ENCODE peak calls at places on chromosome 12, in six cellular contexts. Q is HCT116, N is K562, K is HepG2, R is GM12878, I is SK-N-SH. D is an unnamed sample.

GRCh38 chr12:752673-753400 is 458 bp downstream of the WNK1 start:
- DNase-seq in Q (no peak), N (peak), K (no peak), R (no peak), I (peak), D (peak)

GRCh38 chr12:131775124-131775903 is 52.9 kb upstream of the MMP17 start:
- DNase-seq in Q (no peak), N (no peak), K (no peak), R (no peak), I (no peak), D (no peak)

GRCh38 chr12:103791350-103791920 is 49.6 kb downstream of the NT5DC3 start:
- DNase-seq in Q (no peak), N (no peak), K (no peak), R (no peak), I (no peak), D (no peak)

GRCh38 chr12:110337912-110338710 is 57.1 kb downstream of the ATP2A2 start:
- DNase-seq in Q (no peak), N (no peak), K (peak), R (no peak), I (no peak), D (no peak)

GRCh38 chr12:93825926-93826599 is 148.9 kb downstream of the CRADD start:
- DNase-seq in Q (no peak), N (no peak), K (no peak), R (no peak), I (no peak), D (no peak)

GRCh38 chr12:57119694-57120093 is 8.5 kb upstream of the STAT6 start:
- DNase-seq in Q (no peak), N (no peak), K (no peak), R (no peak), I (no peak), D (no peak)

GRCh38 chr12:108783446-108783845 is 52.1 kb upstream of the CORO1C start:
- DNase-seq in Q (no peak), N (peak), K (no peak), R (no peak), I (no peak), D (no peak)

GRCh38 chr12:2215709-2216560 is 163.1 kb downstream of the CACNA1C start:
- DNase-seq in Q (no peak), N (no peak), K (no peak), R (no peak), I (no peak), D (no peak)

GRCh38 chr12:120760349-120761245 is 35.0 kb downstream of the ACADS start:
- DNase-seq in Q (no peak), N (no peak), K (no peak), R (no peak), I (no peak), D (no peak)

GRCh38 chr12:102172436-102172835 is 25.2 kb downstream of the PMCH start:
- DNase-seq in Q (no peak), N (no peak), K (no peak), R (no peak), I (no peak), D (no peak)
- TF ChIP-seq JUND in Q (no peak), N (no peak), K (no peak), R (no peak), I (no peak), D (no peak)

DNA sequence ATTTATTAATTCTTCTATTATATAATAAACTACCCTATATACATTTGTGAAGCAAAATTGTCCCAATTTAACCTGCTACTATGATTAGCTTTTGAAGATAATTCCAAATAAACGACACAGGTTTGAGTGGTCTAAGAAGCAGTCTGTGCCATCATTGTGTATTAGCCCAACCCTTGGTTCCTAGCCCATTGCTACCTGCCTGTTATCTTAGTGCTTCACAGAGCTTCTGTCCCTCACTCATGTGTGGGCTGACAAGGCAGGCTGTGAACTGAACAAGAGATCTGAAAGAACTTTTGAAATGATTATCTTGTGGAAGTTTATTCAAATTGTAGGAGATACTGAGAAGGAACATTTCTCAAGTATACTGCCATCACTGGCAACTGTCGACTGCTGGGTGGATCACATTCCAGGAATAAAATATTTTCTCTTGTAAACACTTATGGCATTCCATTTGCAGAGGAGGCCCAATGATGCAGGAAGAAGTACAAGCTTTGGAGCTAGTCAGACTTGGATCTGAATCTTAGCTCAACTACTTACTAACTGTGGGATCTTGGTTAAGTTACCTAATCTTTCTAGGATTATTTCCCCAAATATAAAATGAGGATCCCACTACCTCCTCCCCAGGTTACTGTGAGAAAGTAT is 7.8 kb upstream of the MTERF2 start:
- DNase-seq in Q (no peak), N (no peak), K (no peak), R (no peak), I (no peak), D (peak)
- TF ChIP-seq JUND in Q (no peak), N (no peak), K (no peak), R (no peak), I (no peak), D (no peak)

DNA sequence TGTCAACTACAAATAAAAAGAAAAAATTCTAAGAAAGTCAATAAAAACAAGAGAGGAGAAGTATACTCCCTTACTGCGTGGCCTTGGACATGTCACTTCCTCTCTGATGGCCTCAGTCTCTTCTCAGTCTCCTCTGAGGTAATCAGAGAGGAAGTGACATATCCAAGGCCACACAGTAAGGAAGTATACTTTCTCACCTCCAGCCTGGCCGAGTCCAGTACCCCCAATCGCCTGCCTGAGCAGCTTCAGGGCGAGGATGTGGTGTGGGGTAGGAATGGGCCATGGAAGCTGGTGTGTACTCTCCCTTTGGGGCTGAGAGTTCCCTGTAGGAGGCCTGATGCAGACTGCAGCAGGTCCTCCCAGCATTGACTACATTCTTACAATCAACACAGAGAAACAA is 15.8 kb downstream of the VDR start:
- DNase-seq in Q (no peak), N (no peak), K (no peak), R (no peak), I (no peak), D (no peak)
- TF ChIP-seq JUND in Q (no peak), N (no peak), K (no peak), R (no peak), I (no peak), D (no peak)

GRCh38 chr12:55612646-55613045 is 24.0 kb upstream of the OR10P1 start:
- DNase-seq in Q (no peak), N (no peak), K (no peak), R (no peak), I (no peak), D (no peak)
- TF ChIP-seq JUND in Q (no peak), N (no peak), K (no peak), R (no peak), I (no peak), D (no peak)

DNA sequence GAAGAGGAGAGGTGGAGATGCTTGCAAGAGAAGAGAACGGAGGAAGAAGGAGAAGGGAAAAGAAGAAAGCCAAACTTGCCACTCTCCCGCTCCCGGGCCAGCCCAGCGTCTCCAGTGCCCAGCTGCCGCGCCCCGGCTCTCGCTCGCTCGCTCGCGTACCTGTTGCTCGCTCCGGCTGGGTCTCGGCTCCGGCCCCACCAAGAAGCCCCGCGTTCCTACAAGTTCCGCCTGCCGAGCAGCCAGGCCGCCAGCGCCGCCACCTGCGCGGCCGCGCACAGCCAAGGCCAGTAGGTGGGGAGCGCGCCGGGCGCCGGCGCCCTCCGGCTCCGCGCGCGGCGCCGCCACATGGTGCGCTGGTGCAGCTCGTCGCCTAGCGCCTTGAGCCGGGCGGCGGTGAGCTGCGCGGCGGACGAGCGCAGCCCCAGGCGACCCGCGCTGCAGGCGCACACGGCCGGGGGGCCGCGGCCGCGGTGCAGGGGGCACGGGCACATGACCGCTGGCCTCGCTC is 370 bp downstream of the HRK start:
- DNase-seq in Q (no peak), N (peak), K (peak), R (no peak), I (peak), D (peak)
- TF ChIP-seq JUND in Q (no peak), N (no peak), K (no peak), R (no peak), I (no peak), D (no peak)